ENCODE peak calls at places on chromosome 9, in nine cellular contexts. C, T, F, E, Q, W, Y, X and R are unnamed samples.

GRCh38 chr9:129995409-129996160 is 47.4 kb downstream of the FNBP1 start:
- DNase-seq in T (peak; percentile 25), Q (no peak), E (no peak), X (no peak), W (no peak), F (peak; percentile 53), C (no peak), Y (peak; percentile 42), R (no peak)

GRCh38 chr9:71783120-71783523 is 14.8 kb upstream of the CEMIP2 start:
- DNase-seq in X (no peak), E (no peak), T (no peak), F (peak; percentile 51), W (peak; percentile 77), Q (peak; percentile 78), C (no peak), Y (no peak), R (no peak)

GRCh38 chr9:136339173-136339957 is 12.0 kb downstream of the GPSM1 start:
- DNase-seq in Y (peak; percentile 71), C (peak; percentile 75), W (no peak), T (no peak), Q (peak; percentile 86), X (peak; percentile 97), E (peak; percentile 83), F (peak; percentile 64), R (peak; percentile 96)

GRCh38 chr9:126703330-126704156 is 89.8 kb downstream of the LMX1B start:
- DNase-seq in X (no peak), C (no peak), F (no peak), W (no peak), Y (no peak), Q (no peak), E (peak; percentile 27), T (no peak), R (peak; percentile 19)

GRCh38 chr9:121754655-121755436 is 103.4 kb downstream of the DAB2IP start:
- DNase-seq in F (no peak), X (no peak), T (no peak), C (no peak), E (no peak), W (no peak), Q (no peak), Y (no peak), R (no peak)

GRCh38 chr9:126389958-126390357 is 63.3 kb downstream of the MVB12B start:
- DNase-seq in F (no peak), Y (no peak), C (no peak), T (no peak), Q (no peak), X (no peak), E (no peak), W (no peak), R (no peak)

GRCh38 chr9:26677965-26678745 is 214.4 kb downstream of the CAAP1 start:
- DNase-seq in W (no peak), T (no peak), F (peak; percentile 19), C (no peak), Y (no peak), X (no peak), E (no peak), Q (no peak), R (no peak)

GRCh38 chr9:744790-745456 is 96.6 kb upstream of the DMRT1 start:
- DNase-seq in F (no peak), E (no peak), T (no peak), Y (peak; percentile 53), W (no peak), C (no peak), Q (no peak), X (no peak), R (no peak)

GRCh38 chr9:93368437-93368836 is 83.0 kb upstream of the FAM120A start:
- DNase-seq in F (no peak), W (no peak), Q (no peak), T (no peak), C (no peak), E (no peak), X (no peak), Y (no peak), R (no peak)

GRCh38 chr9:108180511-108180910 is 675.3 kb downstream of the ACTL7B start:
- DNase-seq in W (no peak), Q (no peak), Y (peak; percentile 20), X (no peak), C (no peak), T (no peak), E (no peak), F (no peak), R (no peak)

GRCh38 chr9:134375011-134375390 is 48.7 kb downstream of the RXRA start:
- DNase-seq in W (no peak), E (no peak), T (no peak), Q (no peak), F (peak; percentile 22), C (no peak), X (no peak), Y (peak; percentile 49), R (peak; percentile 72)

GRCh38 chr9:80285325-80285724 is 713.6 kb downstream of the TLE4 start:
- DNase-seq in X (no peak), E (peak; percentile 1), F (peak; percentile 4), T (no peak), W (no peak), Y (peak; percentile 1), Q (no peak), C (no peak), R (peak; percentile 15)